ENCODE peak calls at places on chromosome 2, in six cellular contexts. O is body of pancreas, A is thyroid gland, H is tibial artery, E is uterus, C is H7. U is an unnamed sample.

GRCh38 chr2:225056330-225057073 is 14.2 kb upstream of the DOCK10 start:
- DNase-seq in O (no peak), A (no peak), H (no peak), E (no peak), C (no peak), U (no peak)

GRCh38 chr2:196592912-196593881 is 46.3 kb upstream of the CCDC150 start:
- DNase-seq in O (peak), A (peak), H (no peak), E (no peak), C (peak), U (peak)

GRCh38 chr2:10144771-10145518 is 22.4 kb downstream of the RRM2 start:
- DNase-seq in O (no peak), A (no peak), H (no peak), E (no peak), C (peak), U (no peak)

GRCh38 chr2:160736629-160737028 is 243.0 kb upstream of the RBMS1 start:
- DNase-seq in O (no peak), A (no peak), H (no peak), E (no peak), C (no peak), U (no peak)

GRCh38 chr2:224221455-224221913 is 180.4 kb downstream of the FAM124B start:
- DNase-seq in O (no peak), A (no peak), H (no peak), E (no peak), C (no peak), U (no peak)

GRCh38 chr2:230758566-230759480 is 46.2 kb downstream of the CAB39 start:
- DNase-seq in O (no peak), A (no peak), H (no peak), E (no peak), C (no peak), U (no peak)

GRCh38 chr2:47437287-47437686 is 34.3 kb downstream of the MSH2 start:
- DNase-seq in O (no peak), A (no peak), H (no peak), E (no peak), C (peak), U (no peak)

GRCh38 chr2:49044680-49045079 is 109.6 kb downstream of the FSHR start:
- DNase-seq in O (no peak), A (no peak), H (no peak), E (no peak), C (peak), U (no peak)

GRCh38 chr2:1898461-1899395 is 154.4 kb upstream of the PXDN start:
- DNase-seq in O (peak), A (no peak), H (no peak), E (no peak), C (no peak), U (no peak)

GRCh38 chr2:102436284-102436683 is 13.3 kb downstream of the IL18RAP start:
- DNase-seq in O (no peak), A (no peak), H (no peak), E (no peak), C (no peak), U (no peak)

GRCh38 chr2:179268277-179268935 is 3.8 kb upstream of the SESTD1 start:
- DNase-seq in O (no peak), A (no peak), H (peak), E (no peak), C (no peak), U (no peak)

GRCh38 chr2:170465241-170465640 is 249.9 kb upstream of the SP5 start:
- DNase-seq in O (no peak), A (no peak), H (no peak), E (no peak), C (no peak), U (no peak)

GRCh38 chr2:160472839-160473251 is 20.8 kb downstream of the RBMS1 start:
- DNase-seq in O (no peak), A (no peak), H (no peak), E (no peak), C (no peak), U (no peak)

GRCh38 chr2:179302149-179302548 is 37.5 kb upstream of the SESTD1 start:
- DNase-seq in O (no peak), A (no peak), H (no peak), E (no peak), C (no peak), U (no peak)

GRCh38 chr2:68739261-68740183 is 4.9 kb downstream of the ARHGAP25 start:
- DNase-seq in O (no peak), A (no peak), H (no peak), E (no peak), C (no peak), U (no peak)

GRCh38 chr2:237744613-237745249 is 53.8 kb upstream of the RBM44 start:
- DNase-seq in O (peak), A (peak), H (peak), E (peak), C (peak), U (peak)

GRCh38 chr2:237435844-237436590 is 22.1 kb upstream of the COL6A3 start:
- DNase-seq in O (no peak), A (no peak), H (no peak), E (peak), C (no peak), U (no peak)

GRCh38 chr2:133836691-133837090 is 268.4 kb upstream of the NCKAP5 start:
- DNase-seq in O (no peak), A (no peak), H (no peak), E (no peak), C (no peak), U (no peak)

GRCh38 chr2:174074831-174075230 is 109.7 kb upstream of the SP3 start:
- DNase-seq in O (no peak), A (no peak), H (no peak), E (no peak), C (no peak), U (no peak)

GRCh38 chr2:219269362-219270054 is 9.7 kb upstream of the DNAJB2 start:
- DNase-seq in O (peak), A (peak), H (no peak), E (no peak), C (no peak), U (no peak)

GRCh38 chr2:52613064-52613463 is 1154.5 kb upstream of the CHAC2 start:
- DNase-seq in O (no peak), A (no peak), H (no peak), E (no peak), C (peak), U (no peak)

GRCh38 chr2:20429528-20429927 is 17.3 kb upstream of the RHOB start:
- DNase-seq in O (no peak), A (no peak), H (peak), E (no peak), C (no peak), U (no peak)

GRCh38 chr2:6069354-6069753 is 377.2 kb downstream of the SOX11 start:
- DNase-seq in O (no peak), A (no peak), H (no peak), E (no peak), C (peak), U (no peak)

GRCh38 chr2:213261715-213262114 is 22.5 kb upstream of the SPAG16 start:
- DNase-seq in O (no peak), A (no peak), H (no peak), E (no peak), C (no peak), U (no peak)

GRCh38 chr2:189406612-189407011 is 34.7 kb upstream of the WDR75 start:
- DNase-seq in O (no peak), A (no peak), H (no peak), E (no peak), C (no peak), U (no peak)

GRCh38 chr2:230441188-230441897 is 25.3 kb downstream of the SP100 start:
- DNase-seq in O (peak), A (no peak), H (no peak), E (no peak), C (no peak), U (no peak)

GRCh38 chr2:238261718-238262375 is 22.0 kb upstream of the HES6 start:
- DNase-seq in O (no peak), A (no peak), H (no peak), E (no peak), C (peak), U (no peak)

GRCh38 chr2:240579771-240580614 is 6.5 kb upstream of the CAPN10 start:
- DNase-seq in O (peak), A (peak), H (no peak), E (peak), C (peak), U (no peak)

GRCh38 chr2:25076749-25077148 is 34.9 kb downstream of the EFR3B start:
- DNase-seq in O (no peak), A (no peak), H (no peak), E (no peak), C (no peak), U (no peak)

GRCh38 chr2:127810156-127810636 is 775 bp downstream of the WDR33 start:
- DNase-seq in O (peak), A (peak), H (no peak), E (no peak), C (peak), U (no peak)

GRCh38 chr2:99863914-99864273 is 278.5 kb downstream of the AFF3 start:
- DNase-seq in O (no peak), A (no peak), H (no peak), E (no peak), C (no peak), U (no peak)

GRCh38 chr2:200127852-200128251 is 172.5 kb downstream of the MAIP1 start:
- DNase-seq in O (no peak), A (no peak), H (no peak), E (no peak), C (no peak), U (no peak)

GRCh38 chr2:117127680-117128079 is 686.8 kb upstream of the DDX18 start:
- DNase-seq in O (no peak), A (no peak), H (no peak), E (no peak), C (no peak), U (no peak)

GRCh38 chr2:135904590-135904989 is 28.3 kb upstream of the MCM6 start:
- DNase-seq in O (no peak), A (no peak), H (no peak), E (no peak), C (no peak), U (no peak)

GRCh38 chr2:3470856-3471737 is 48.2 kb downstream of the ADI1 start:
- DNase-seq in O (no peak), A (no peak), H (no peak), E (no peak), C (no peak), U (peak)

DNA sequence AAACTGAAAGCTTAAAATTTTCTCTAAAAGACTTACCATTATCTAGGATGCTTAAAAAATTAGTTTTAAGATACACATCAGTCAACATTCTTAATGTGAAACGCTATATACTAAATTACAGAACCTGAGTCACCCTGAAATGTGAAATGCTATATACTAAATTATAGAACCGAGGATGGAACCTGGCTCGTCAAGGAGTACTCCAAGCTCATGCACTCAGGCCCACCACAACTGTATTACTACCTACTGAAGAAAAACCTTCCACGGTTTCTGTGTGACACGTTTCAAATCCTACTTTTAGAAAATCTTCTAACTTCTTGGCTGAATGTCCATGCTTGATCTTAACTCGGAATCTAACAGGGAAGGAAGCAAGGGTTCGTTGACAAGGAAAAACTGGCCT is 1.5 kb downstream of the PRKD3 start:
- DNase-seq in O (no peak), A (no peak), H (no peak), E (no peak), C (no peak), U (no peak)
- H3K4me3 ChIP-seq in O (peak), A (peak), H (peak), E (peak), C (peak), U (peak)

GRCh38 chr2:236169741-236170654 is 1.8 kb upstream of the GBX2 start:
- DNase-seq in O (no peak), A (no peak), H (no peak), E (no peak), C (peak), U (no peak)

GRCh38 chr2:236168110-236169067 is at the start of gene GBX2:
- DNase-seq in O (peak), A (peak), H (no peak), E (no peak), C (peak), U (no peak)

GRCh38 chr2:236167297-236168109 is 683 bp downstream of the GBX2 start:
- DNase-seq in O (peak), A (no peak), H (no peak), E (no peak), C (peak), U (no peak)

GRCh38 chr2:236170678-236171212 is 2.6 kb upstream of the GBX2 start:
- DNase-seq in O (no peak), A (no peak), H (no peak), E (no peak), C (no peak), U (no peak)

DNA sequence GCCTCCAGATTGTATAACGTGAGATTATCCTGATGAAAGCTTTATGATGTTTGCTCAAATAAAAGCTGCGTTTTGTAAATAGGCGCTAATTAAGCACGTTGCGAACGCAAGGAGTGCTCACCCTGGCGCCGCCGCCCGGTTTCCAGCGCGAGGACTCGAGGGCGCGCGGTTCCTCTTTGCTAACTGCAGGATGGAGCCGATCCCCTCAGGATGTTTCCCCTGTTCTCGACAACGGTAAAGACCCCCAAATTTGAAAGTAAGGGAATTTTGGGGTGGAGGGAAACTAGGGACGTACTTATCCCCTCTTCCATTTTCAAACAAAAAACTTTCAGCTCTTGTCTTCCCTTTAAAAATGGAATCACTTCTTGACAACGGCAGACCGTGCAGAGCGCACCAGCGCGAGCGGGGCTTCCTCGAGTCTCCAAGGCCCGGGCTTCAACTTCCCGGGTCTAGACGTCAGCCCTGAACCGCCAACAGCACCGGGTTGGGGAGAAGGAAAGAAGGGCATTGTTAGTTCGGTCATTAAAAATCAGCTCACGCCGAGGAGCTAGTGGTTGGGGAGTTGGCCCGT is 1.1 kb upstream of the GBX2 start:
- DNase-seq in O (no peak), A (no peak), H (no peak), E (no peak), C (peak), U (no peak)
- H3K4me3 ChIP-seq in O (no peak), A (no peak), H (no peak), E (no peak), C (peak), U (no peak)

DNA sequence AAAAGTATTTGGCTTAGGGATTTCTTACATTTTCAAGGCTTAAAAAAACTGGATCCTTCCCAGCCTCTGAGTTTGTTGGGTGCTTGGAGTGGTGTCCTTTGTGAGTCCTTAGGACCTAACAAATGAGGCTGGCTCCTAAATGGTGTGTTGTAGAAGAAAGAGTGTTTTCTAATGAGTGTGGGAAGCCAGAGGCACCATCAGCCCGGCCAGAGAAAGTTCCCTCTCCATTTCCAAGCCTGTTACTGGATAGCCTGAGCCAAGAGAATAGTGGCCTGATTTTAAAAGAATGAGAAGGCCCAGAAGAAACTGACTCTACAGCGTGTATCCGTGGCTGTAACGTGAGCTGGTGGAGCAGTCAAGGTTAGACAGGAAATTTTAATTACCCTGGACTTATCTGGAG is 4.4 kb downstream of the EFHD1 start:
- DNase-seq in O (no peak), A (no peak), H (no peak), E (no peak), C (no peak), U (no peak)
- H3K4me3 ChIP-seq in O (no peak), A (no peak), H (peak), E (no peak), C (no peak), U (peak)

DNA sequence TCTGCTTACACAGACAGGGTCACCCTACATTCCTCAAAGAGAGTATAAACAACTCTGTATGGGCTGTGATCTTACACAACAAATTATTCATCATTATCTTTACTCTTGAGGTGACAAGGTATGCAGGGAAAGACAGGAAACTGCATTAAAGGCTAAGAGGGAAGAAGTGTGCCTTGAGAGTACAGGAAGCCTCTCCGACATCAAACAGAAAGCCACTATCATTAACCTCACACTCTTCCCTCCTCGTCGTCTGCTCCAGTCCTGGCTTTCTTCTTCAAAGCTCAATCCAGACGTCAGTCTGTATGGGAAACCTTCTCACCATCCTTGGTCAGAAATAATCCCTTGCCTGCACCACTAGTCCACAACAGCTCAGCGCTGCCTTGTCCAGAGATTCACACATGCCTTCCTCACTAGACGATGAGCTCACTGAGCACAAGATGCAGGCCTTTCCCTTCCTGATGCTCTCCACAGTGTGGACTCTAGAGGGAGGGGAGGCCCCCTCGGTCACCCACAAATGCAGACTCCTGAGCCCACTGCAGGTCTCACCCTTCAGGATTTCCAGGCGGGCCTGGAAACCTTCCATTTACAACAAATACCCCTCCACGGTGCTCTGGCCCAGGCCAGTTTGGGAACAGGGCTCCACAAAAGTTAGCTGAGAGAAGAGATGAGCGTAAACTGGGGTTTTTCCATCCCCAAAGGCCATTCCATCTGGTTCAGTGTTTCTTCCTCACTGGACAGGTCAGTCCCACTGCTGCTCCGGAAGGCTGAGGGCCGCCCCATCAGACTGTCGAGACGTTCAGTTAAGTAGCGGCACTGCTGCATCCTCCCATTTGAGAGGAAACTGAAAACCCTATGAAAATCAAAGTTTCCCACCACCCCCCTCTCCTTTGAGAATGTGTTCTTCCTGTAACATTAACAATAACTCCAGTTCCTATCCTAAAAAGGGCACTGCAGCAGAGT is 55.9 kb downstream of the UXS1 start:
- DNase-seq in O (no peak), A (no peak), H (no peak), E (no peak), C (no peak), U (no peak)
- H3K4me3 ChIP-seq in O (no peak), A (no peak), H (peak), E (no peak), C (no peak), U (peak)

GRCh38 chr2:28955492-28955891 is 25.6 kb upstream of the TOGARAM2 start:
- DNase-seq in O (no peak), A (no peak), H (no peak), E (no peak), C (peak), U (no peak)

GRCh38 chr2:28958689-28959088 is 22.4 kb upstream of the TOGARAM2 start:
- DNase-seq in O (peak), A (peak), H (no peak), E (peak), C (peak), U (peak)

GRCh38 chr2:28956415-28956826 is 24.7 kb upstream of the TOGARAM2 start:
- DNase-seq in O (peak), A (no peak), H (no peak), E (no peak), C (peak), U (no peak)

GRCh38 chr2:28960401-28960800 is 20.7 kb upstream of the TOGARAM2 start:
- DNase-seq in O (no peak), A (no peak), H (no peak), E (no peak), C (no peak), U (no peak)

GRCh38 chr2:28956890-28957289 is 24.2 kb upstream of the TOGARAM2 start:
- DNase-seq in O (no peak), A (no peak), H (no peak), E (no peak), C (no peak), U (no peak)
- H3K4me3 ChIP-seq in O (no peak), A (no peak), H (peak), E (no peak), C (no peak), U (peak)

DNA sequence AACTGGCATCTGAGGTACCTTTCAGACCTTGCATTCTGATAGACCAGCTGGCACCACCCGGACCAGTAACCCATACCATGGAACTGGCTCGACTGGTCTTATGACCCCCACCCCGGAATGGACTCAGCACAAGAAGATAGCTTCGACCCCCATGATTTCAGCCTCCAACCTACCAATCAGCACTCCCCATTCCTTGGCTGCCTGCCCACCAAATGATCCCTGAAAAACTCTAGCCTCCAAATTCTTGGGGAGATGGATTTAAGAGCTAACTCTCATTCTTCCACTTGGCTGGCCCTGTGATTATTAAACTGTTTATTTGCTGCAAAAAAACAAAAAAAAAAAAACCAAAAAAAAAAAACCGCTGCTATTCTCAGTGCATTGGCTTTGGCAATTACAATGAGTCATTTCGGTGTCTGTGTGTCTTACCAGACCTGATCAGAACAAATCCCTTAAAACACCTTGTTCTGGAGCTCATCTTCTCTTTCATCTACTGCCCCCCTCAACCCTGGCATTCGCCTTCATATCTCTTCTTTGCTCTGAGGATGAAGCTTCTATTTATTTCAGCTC is 60.1 kb upstream of the KIF5C start:
- DNase-seq in O (no peak), A (peak), H (no peak), E (no peak), C (no peak), U (no peak)
- H3K4me3 ChIP-seq in O (no peak), A (no peak), H (no peak), E (no peak), C (no peak), U (peak)

GRCh38 chr2:191270303-191271178 is 25.3 kb downstream of the MYO1B start:
- DNase-seq in O (no peak), A (no peak), H (no peak), E (no peak), C (no peak), U (no peak)
- H3K4me3 ChIP-seq in O (no peak), A (no peak), H (no peak), E (no peak), C (no peak), U (no peak)

GRCh38 chr2:176123847-176124273 is 1.3 kb downstream of the HOXD9 start:
- DNase-seq in O (no peak), A (no peak), H (no peak), E (peak), C (no peak), U (no peak)
- H3K4me3 ChIP-seq in O (no peak), A (no peak), H (peak), E (peak), C (no peak), U (peak)